ENCODE peak calls at places on chromosome 19, in nine cellular contexts. I is stomach, K is endothelial cell of umbilical vein, X is K562, C is breast epithelium, L is HepG2, P is spleen, Z is transverse colon, V is H1. H is an unnamed sample.

GRCh38 chr19:39401549-39402416 is 4.9 kb upstream of the ZFP36 start:
- DNase-seq in I (peak; percentile 79), K (no peak), X (peak; percentile 63), C (no peak), L (peak; percentile 96), P (peak; percentile 90), Z (peak; percentile 90), V (no peak), H (no peak)

GRCh38 chr19:48969276-48970138 is 4.4 kb downstream of the FTL start:
- DNase-seq in I (no peak), K (no peak), X (peak; percentile 85), C (no peak), L (no peak), P (peak; percentile 82), Z (no peak), V (no peak), H (no peak)

GRCh38 chr19:27794444-27795042 is 1418.4 kb downstream of the UQCRFS1 start:
- DNase-seq in I (no peak), K (no peak), X (peak; percentile 45), C (no peak), L (peak; percentile 16), P (peak; percentile 86), Z (no peak), V (peak; percentile 61), H (no peak)

GRCh38 chr19:5031231-5032100 is 62.6 kb downstream of the KDM4B start:
- DNase-seq in I (peak; percentile 86), K (peak; percentile 61), X (peak; percentile 85), C (peak; percentile 89), L (peak; percentile 73), P (peak; percentile 94), Z (peak; percentile 86), V (peak; percentile 99), H (peak; percentile 98)

GRCh38 chr19:4589579-4590410 is 30.3 kb upstream of the SEMA6B start:
- DNase-seq in I (no peak), K (peak; percentile 19), X (peak; percentile 77), C (no peak), L (peak; percentile 65), P (no peak), Z (no peak), V (peak; percentile 57), H (no peak)

GRCh38 chr19:38742296-38742695 is 2.0 kb downstream of the CAPN12 start:
- DNase-seq in I (no peak), K (no peak), X (no peak), C (no peak), L (no peak), P (peak; percentile 61), Z (no peak), V (no peak), H (peak; percentile 7)

GRCh38 chr19:45569619-45570421 is 14.8 kb downstream of the OPA3 start:
- DNase-seq in I (peak; percentile 76), K (peak; percentile 41), X (peak; percentile 80), C (no peak), L (peak; percentile 45), P (peak; percentile 89), Z (peak; percentile 87), V (peak; percentile 96), H (no peak)

GRCh38 chr19:2167896-2168618 is 4.3 kb downstream of the DOT1L start:
- DNase-seq in I (peak; percentile 40), K (peak; percentile 60), X (peak; percentile 79), C (no peak), L (peak; percentile 24), P (peak; percentile 93), Z (peak; percentile 63), V (no peak), H (no peak)

GRCh38 chr19:45179063-45179847 is 671 bp downstream of the BLOC1S3 start:
- DNase-seq in I (peak; percentile 55), K (no peak), X (peak; percentile 84), C (no peak), L (no peak), P (peak; percentile 91), Z (peak; percentile 42), V (no peak), H (no peak)

GRCh38 chr19:372306-372890 is 27.8 kb upstream of the MIER2 start:
- DNase-seq in I (peak; percentile 31), K (peak; percentile 30), X (no peak), C (no peak), L (no peak), P (peak; percentile 40), Z (no peak), V (no peak), H (no peak)

GRCh38 chr19:7242601-7243258 is 51.5 kb downstream of the INSR start:
- DNase-seq in I (no peak), K (peak; percentile 23), X (no peak), C (no peak), L (no peak), P (no peak), Z (no peak), V (no peak), H (no peak)

GRCh38 chr19:3642987-3643386 is 16.4 kb upstream of the CACTIN start:
- DNase-seq in I (no peak), K (peak; percentile 6), X (peak; percentile 84), C (no peak), L (no peak), P (no peak), Z (no peak), V (peak; percentile 83), H (no peak)

GRCh38 chr19:12668937-12669271 is 2.3 kb downstream of the WDR83 start:
- DNase-seq in I (peak; percentile 35), K (no peak), X (peak; percentile 75), C (peak; percentile 63), L (peak; percentile 40), P (no peak), Z (peak; percentile 62), V (peak; percentile 70), H (no peak)

GRCh38 chr19:47518139-47518538 is 3.3 kb upstream of the NAPA start:
- DNase-seq in I (no peak), K (no peak), X (no peak), C (no peak), L (no peak), P (no peak), Z (peak; percentile 40), V (no peak), H (no peak)
- TF ChIP-seq POLR2AphosphoS5 in I (no peak), K (no peak), X (no peak), C (no peak), L (no peak), P (no peak), Z (no peak), V (no peak), H (peak; percentile 38)

GRCh38 chr19:54463531-54464043 is at the start of gene LENG9:
- DNase-seq in I (peak; percentile 100), K (peak; percentile 98), X (peak; percentile 99), C (peak; percentile 97), L (peak; percentile 98), P (peak; percentile 99), Z (peak; percentile 100), V (peak; percentile 98), H (peak; percentile 65)
- TF ChIP-seq POLR2A in I (peak; percentile 80), K (peak; percentile 95), X (peak; percentile 54), C (peak; percentile 64), L (peak; percentile 85), P (peak; percentile 38), Z (peak; percentile 93), V (peak; percentile 57), H (peak; percentile 92)

GRCh38 chr19:32339988-32340874 is 5.2 kb upstream of the ZNF507 start:
- DNase-seq in I (peak; percentile 82), K (peak; percentile 61), X (peak; percentile 65), C (peak; percentile 69), L (peak; percentile 46), P (peak; percentile 81), Z (peak; percentile 65), V (peak; percentile 70), H (peak; percentile 26)
- TF ChIP-seq POLR2AphosphoS5 in I (no peak), K (no peak), X (no peak), C (no peak), L (no peak), P (no peak), Z (no peak), V (no peak), H (no peak)

GRCh38 chr19:55674841-55675660 is at the start of gene EPN1:
- DNase-seq in I (peak; percentile 98), K (peak; percentile 93), X (peak; percentile 99), C (peak; percentile 96), L (peak; percentile 91), P (peak; percentile 99), Z (peak; percentile 98), V (peak; percentile 98), H (peak; percentile 100)

GRCh38 chr19:55672418-55672817 is 2.6 kb upstream of the EPN1 start:
- DNase-seq in I (no peak), K (no peak), X (peak; percentile 82), C (no peak), L (no peak), P (no peak), Z (no peak), V (no peak), H (no peak)

GRCh38 chr19:55674459-55674840 is 576 bp upstream of the EPN1 start:
- DNase-seq in I (no peak), K (no peak), X (no peak), C (no peak), L (no peak), P (no peak), Z (no peak), V (no peak), H (no peak)

GRCh38 chr19:55673465-55673864 is 1.6 kb upstream of the EPN1 start:
- DNase-seq in I (no peak), K (no peak), X (peak; percentile 65), C (no peak), L (no peak), P (no peak), Z (no peak), V (no peak), H (no peak)

DNA sequence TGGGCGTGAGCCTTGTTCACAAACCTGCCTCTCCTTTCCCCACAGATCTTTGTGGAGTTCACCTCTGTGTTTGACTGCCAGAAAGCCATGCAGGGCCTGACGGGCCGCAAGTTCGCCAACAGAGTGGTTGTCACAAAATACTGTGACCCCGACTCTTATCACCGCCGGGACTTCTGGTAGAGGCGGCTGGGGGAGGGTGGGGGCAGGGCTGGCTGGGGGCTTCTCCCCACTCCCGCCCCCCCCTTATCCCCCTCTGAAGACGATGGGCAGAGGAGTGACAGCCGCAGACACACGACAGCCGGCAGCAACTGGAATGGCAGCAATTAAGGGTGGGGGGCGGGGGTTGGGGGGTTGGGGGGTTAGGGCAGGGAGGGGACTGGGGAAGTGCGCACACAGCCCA is 1.1 kb upstream of the EPN1 start:
- DNase-seq in I (no peak), K (no peak), X (peak; percentile 80), C (no peak), L (no peak), P (no peak), Z (no peak), V (no peak), H (no peak)
- TF ChIP-seq POLR2A in I (no peak), K (no peak), X (no peak), C (no peak), L (no peak), P (no peak), Z (no peak), V (no peak), H (no peak)